ENCODE peak calls at places on chromosomes 4 and X, in four cellular contexts. One of them, this sample, is unnamed.

GRCh38 chr4:138957302-138957701 is 58.3 kb upstream of the NOCT start:
- DNase-seq in mammary epithelial cell: no peak
- DNase-seq in Right ventricle myocardium superior: no peak
- DNase-seq in HFFc6: no peak
- DNase-seq in this sample: no peak

GRCh38 chrX:77924320-77924859 is 13.9 kb downstream of the ATP7A start:
- DNase-seq in mammary epithelial cell: no peak
- DNase-seq in Right ventricle myocardium superior: no peak
- DNase-seq in HFFc6: no peak
- DNase-seq in this sample: no peak

GRCh38 chrX:135528274-135528673 is 7.8 kb downstream of the INTS6L start:
- DNase-seq in mammary epithelial cell: no peak
- DNase-seq in Right ventricle myocardium superior: no peak
- DNase-seq in HFFc6: no peak
- DNase-seq in this sample: no peak

GRCh38 chr4:156970501-156971167 is 965 bp downstream of the PDGFC start:
- DNase-seq in mammary epithelial cell: peak; percentile 70
- DNase-seq in Right ventricle myocardium superior: peak; percentile 76
- DNase-seq in HFFc6: peak; percentile 54
- DNase-seq in this sample: no peak

GRCh38 chrX:155056877-155057792 is 13.8 kb downstream of the CMC4 start:
- DNase-seq in mammary epithelial cell: peak; percentile 53
- DNase-seq in Right ventricle myocardium superior: peak; percentile 71
- DNase-seq in HFFc6: peak; percentile 17
- DNase-seq in this sample: no peak

GRCh38 chr4:56134272-56134671 is 185.5 kb downstream of the CEP135 start:
- DNase-seq in mammary epithelial cell: no peak
- DNase-seq in Right ventricle myocardium superior: no peak
- DNase-seq in HFFc6: no peak
- DNase-seq in this sample: no peak

GRCh38 chr4:40149960-40150385 is 46.9 kb upstream of the RHOH start:
- DNase-seq in mammary epithelial cell: peak; percentile 72
- DNase-seq in Right ventricle myocardium superior: no peak
- DNase-seq in HFFc6: peak; percentile 66
- DNase-seq in this sample: peak; percentile 16

GRCh38 chrX:109485470-109486340 is 3.8 kb upstream of the GUCY2F start:
- DNase-seq in mammary epithelial cell: peak; percentile 55
- DNase-seq in Right ventricle myocardium superior: peak; percentile 43
- DNase-seq in HFFc6: peak; percentile 48
- DNase-seq in this sample: peak; percentile 19

GRCh38 chr4:158121203-158121586 is 51.6 kb downstream of the GASK1B start:
- DNase-seq in mammary epithelial cell: peak; percentile 57
- DNase-seq in Right ventricle myocardium superior: no peak
- DNase-seq in HFFc6: peak; percentile 91
- DNase-seq in this sample: peak; percentile 96

GRCh38 chrX:45851434-45851991 is 650.8 kb upstream of the DIPK2B start:
- DNase-seq in mammary epithelial cell: peak; percentile 87
- DNase-seq in Right ventricle myocardium superior: no peak
- DNase-seq in HFFc6: no peak
- DNase-seq in this sample: no peak

GRCh38 chr4:183097251-183098079 is 1.6 kb upstream of the WWC2 start:
- DNase-seq in mammary epithelial cell: no peak
- DNase-seq in Right ventricle myocardium superior: peak; percentile 56
- DNase-seq in HFFc6: no peak
- DNase-seq in this sample: no peak

GRCh38 chrX:138710311-138710791 is 1.2 kb downstream of the FGF13 start:
- DNase-seq in mammary epithelial cell: no peak
- DNase-seq in Right ventricle myocardium superior: peak; percentile 13
- DNase-seq in HFFc6: no peak
- DNase-seq in this sample: no peak

GRCh38 chr4:166458756-166459155 is 585.7 kb downstream of the TLL1 start:
- DNase-seq in mammary epithelial cell: peak; percentile 80
- DNase-seq in Right ventricle myocardium superior: no peak
- DNase-seq in HFFc6: peak; percentile 12
- DNase-seq in this sample: no peak

GRCh38 chr4:85298037-85298436 is 176.9 kb upstream of the ARHGAP24 start:
- DNase-seq in mammary epithelial cell: no peak
- DNase-seq in Right ventricle myocardium superior: no peak
- DNase-seq in HFFc6: no peak
- DNase-seq in this sample: no peak

GRCh38 chr4:149293233-149293632 is 522.4 kb downstream of the IQCM start:
- DNase-seq in mammary epithelial cell: no peak
- DNase-seq in Right ventricle myocardium superior: no peak
- DNase-seq in HFFc6: no peak
- DNase-seq in this sample: no peak

GRCh38 chr4:75948822-75949444 is 8.1 kb upstream of the NAAA start:
- DNase-seq in mammary epithelial cell: no peak
- DNase-seq in Right ventricle myocardium superior: no peak
- DNase-seq in HFFc6: no peak
- DNase-seq in this sample: no peak

GRCh38 chr4:146018247-146018646 is 79.6 kb upstream of the ZNF827 start:
- DNase-seq in mammary epithelial cell: no peak
- DNase-seq in Right ventricle myocardium superior: no peak
- DNase-seq in HFFc6: no peak
- DNase-seq in this sample: no peak

GRCh38 chr4:6207602-6208001 is 7.3 kb upstream of the JAKMIP1 start:
- DNase-seq in mammary epithelial cell: no peak
- DNase-seq in Right ventricle myocardium superior: no peak
- DNase-seq in HFFc6: no peak
- DNase-seq in this sample: no peak

GRCh38 chrX:19514791-19515614 is at the start of gene MAP3K15:
- DNase-seq in mammary epithelial cell: no peak
- DNase-seq in Right ventricle myocardium superior: peak; percentile 38
- DNase-seq in HFFc6: no peak
- DNase-seq in this sample: no peak

GRCh38 chrX:39563189-39563588 is 534.6 kb downstream of the BCOR start:
- DNase-seq in mammary epithelial cell: no peak
- DNase-seq in Right ventricle myocardium superior: no peak
- DNase-seq in HFFc6: no peak
- DNase-seq in this sample: no peak

GRCh38 chr4:86306816-86307215 is 53.0 kb downstream of the MAPK10 start:
- DNase-seq in mammary epithelial cell: no peak
- DNase-seq in Right ventricle myocardium superior: no peak
- DNase-seq in HFFc6: peak; percentile 28
- DNase-seq in this sample: peak; percentile 67